ENCODE peak calls at places on chromosomes 2 and 18, in seven cellular contexts. One of them, this sample, is unnamed.

GRCh38 chr2:233563663-233564430 is 2.7 kb downstream of the USP40 start:
- DNase-seq in IMR-90: peak; percentile 40
- DNase-seq in gastrocnemius medialis: no peak
- DNase-seq in WTC11: no peak
- DNase-seq in body of pancreas: no peak
- DNase-seq in K562: peak; percentile 10
- DNase-seq in epithelial cell of esophagus: peak; percentile 14
- DNase-seq in this sample: no peak

GRCh38 chr2:223072826-223073225 is 20.8 kb downstream of the KCNE4 start:
- DNase-seq in IMR-90: no peak
- DNase-seq in gastrocnemius medialis: no peak
- DNase-seq in WTC11: no peak
- DNase-seq in body of pancreas: no peak
- DNase-seq in K562: no peak
- DNase-seq in epithelial cell of esophagus: no peak
- DNase-seq in this sample: no peak

GRCh38 chr2:186130678-186131511 is 355.2 kb upstream of the ZC3H15 start:
- DNase-seq in IMR-90: no peak
- DNase-seq in gastrocnemius medialis: no peak
- DNase-seq in WTC11: no peak
- DNase-seq in body of pancreas: no peak
- DNase-seq in K562: no peak
- DNase-seq in epithelial cell of esophagus: no peak
- DNase-seq in this sample: no peak

GRCh38 chr2:121489284-121489683 is 41.4 kb upstream of the RNU4ATAC start:
- DNase-seq in IMR-90: peak; percentile 68
- DNase-seq in gastrocnemius medialis: no peak
- DNase-seq in WTC11: no peak
- DNase-seq in body of pancreas: peak; percentile 65
- DNase-seq in K562: no peak
- DNase-seq in epithelial cell of esophagus: peak; percentile 72
- DNase-seq in this sample: no peak

GRCh38 chr2:76478636-76479035 is 767.9 kb upstream of the GCFC2 start:
- DNase-seq in IMR-90: no peak
- DNase-seq in gastrocnemius medialis: no peak
- DNase-seq in WTC11: no peak
- DNase-seq in body of pancreas: no peak
- DNase-seq in K562: no peak
- DNase-seq in epithelial cell of esophagus: no peak
- DNase-seq in this sample: no peak

GRCh38 chr18:62721837-62722795 is 6.8 kb downstream of the PHLPP1 start:
- DNase-seq in IMR-90: no peak
- DNase-seq in gastrocnemius medialis: no peak
- DNase-seq in WTC11: no peak
- DNase-seq in body of pancreas: no peak
- DNase-seq in K562: no peak
- DNase-seq in epithelial cell of esophagus: no peak
- DNase-seq in this sample: no peak

GRCh38 chr2:157257312-157258252 is at the start of gene GALNT5:
- DNase-seq in IMR-90: peak; percentile 74
- DNase-seq in gastrocnemius medialis: no peak
- DNase-seq in WTC11: peak; percentile 25
- DNase-seq in body of pancreas: peak; percentile 24
- DNase-seq in K562: peak; percentile 72
- DNase-seq in epithelial cell of esophagus: peak; percentile 74
- DNase-seq in this sample: no peak

GRCh38 chr18:9642799-9643445 is 28.6 kb upstream of the PPP4R1 start:
- DNase-seq in IMR-90: no peak
- DNase-seq in gastrocnemius medialis: no peak
- DNase-seq in WTC11: no peak
- DNase-seq in body of pancreas: no peak
- DNase-seq in K562: no peak
- DNase-seq in epithelial cell of esophagus: peak; percentile 60
- DNase-seq in this sample: no peak

GRCh38 chr2:230179907-230180306 is 39.9 kb downstream of the SP110 start:
- DNase-seq in IMR-90: no peak
- DNase-seq in gastrocnemius medialis: no peak
- DNase-seq in WTC11: no peak
- DNase-seq in body of pancreas: no peak
- DNase-seq in K562: no peak
- DNase-seq in epithelial cell of esophagus: no peak
- DNase-seq in this sample: no peak

GRCh38 chr2:170716851-170717598 is 1.9 kb downstream of the SP5 start:
- DNase-seq in IMR-90: peak; percentile 5
- DNase-seq in gastrocnemius medialis: no peak
- DNase-seq in WTC11: peak; percentile 83
- DNase-seq in body of pancreas: peak; percentile 37
- DNase-seq in K562: no peak
- DNase-seq in epithelial cell of esophagus: peak; percentile 41
- DNase-seq in this sample: peak; percentile 72

GRCh38 chr2:17620280-17620679 is 79.8 kb downstream of the VSNL1 start:
- DNase-seq in IMR-90: peak; percentile 4
- DNase-seq in gastrocnemius medialis: no peak
- DNase-seq in WTC11: peak; percentile 30
- DNase-seq in body of pancreas: no peak
- DNase-seq in K562: no peak
- DNase-seq in epithelial cell of esophagus: peak; percentile 83
- DNase-seq in this sample: no peak

GRCh38 chr2:65294136-65294535 is 66.5 kb downstream of the ACTR2 start:
- DNase-seq in IMR-90: no peak
- DNase-seq in gastrocnemius medialis: no peak
- DNase-seq in WTC11: no peak
- DNase-seq in body of pancreas: no peak
- DNase-seq in K562: no peak
- DNase-seq in epithelial cell of esophagus: no peak
- DNase-seq in this sample: no peak

GRCh38 chr2:97747716-97748115 is 34.3 kb downstream of the ZAP70 start:
- DNase-seq in IMR-90: no peak
- DNase-seq in gastrocnemius medialis: no peak
- DNase-seq in WTC11: no peak
- DNase-seq in body of pancreas: no peak
- DNase-seq in K562: no peak
- DNase-seq in epithelial cell of esophagus: no peak
- DNase-seq in this sample: no peak

GRCh38 chr2:166180951-166181812 is 53.4 kb upstream of the SCN1A start:
- DNase-seq in IMR-90: peak; percentile 56
- DNase-seq in gastrocnemius medialis: no peak
- DNase-seq in WTC11: peak; percentile 71
- DNase-seq in body of pancreas: peak; percentile 75
- DNase-seq in K562: peak; percentile 40
- DNase-seq in epithelial cell of esophagus: peak; percentile 61
- DNase-seq in this sample: peak; percentile 27

GRCh38 chr2:163717993-163718680 is 17.7 kb downstream of the FIGN start:
- DNase-seq in IMR-90: no peak
- DNase-seq in gastrocnemius medialis: no peak
- DNase-seq in WTC11: no peak
- DNase-seq in body of pancreas: no peak
- DNase-seq in K562: no peak
- DNase-seq in epithelial cell of esophagus: no peak
- DNase-seq in this sample: no peak

GRCh38 chr2:109069430-109070194 is 59.4 kb upstream of the SH3RF3 start:
- DNase-seq in IMR-90: no peak
- DNase-seq in gastrocnemius medialis: no peak
- DNase-seq in WTC11: peak; percentile 26
- DNase-seq in body of pancreas: no peak
- DNase-seq in K562: no peak
- DNase-seq in epithelial cell of esophagus: peak; percentile 70
- DNase-seq in this sample: no peak

GRCh38 chr2:37000988-37001556 is 34.7 kb upstream of the STRN start:
- DNase-seq in IMR-90: no peak
- DNase-seq in gastrocnemius medialis: no peak
- DNase-seq in WTC11: no peak
- DNase-seq in body of pancreas: no peak
- DNase-seq in K562: no peak
- DNase-seq in epithelial cell of esophagus: no peak
- DNase-seq in this sample: no peak

GRCh38 chr2:20411361-20411894 is 35.4 kb upstream of the RHOB start:
- DNase-seq in IMR-90: peak; percentile 77
- DNase-seq in gastrocnemius medialis: peak; percentile 80
- DNase-seq in WTC11: peak; percentile 89
- DNase-seq in body of pancreas: peak; percentile 91
- DNase-seq in K562: peak; percentile 66
- DNase-seq in epithelial cell of esophagus: peak; percentile 87
- DNase-seq in this sample: no peak

GRCh38 chr2:70957838-70958237 is 20.6 kb upstream of the ANKRD53 start:
- DNase-seq in IMR-90: no peak
- DNase-seq in gastrocnemius medialis: no peak
- DNase-seq in WTC11: no peak
- DNase-seq in body of pancreas: no peak
- DNase-seq in K562: no peak
- DNase-seq in epithelial cell of esophagus: no peak
- DNase-seq in this sample: no peak

GRCh38 chr2:187615364-187615763 is 61.1 kb upstream of the TFPI start:
- DNase-seq in IMR-90: no peak
- DNase-seq in gastrocnemius medialis: no peak
- DNase-seq in WTC11: no peak
- DNase-seq in body of pancreas: no peak
- DNase-seq in K562: no peak
- DNase-seq in epithelial cell of esophagus: no peak
- DNase-seq in this sample: no peak

GRCh38 chr2:179915395-179915992 is 54.1 kb upstream of the ZNF385B start:
- DNase-seq in IMR-90: no peak
- DNase-seq in gastrocnemius medialis: no peak
- DNase-seq in WTC11: no peak
- DNase-seq in body of pancreas: no peak
- DNase-seq in K562: no peak
- DNase-seq in epithelial cell of esophagus: no peak
- DNase-seq in this sample: no peak

GRCh38 chr2:180980943-180981898 is 816 bp downstream of the UBE2E3 start:
- DNase-seq in IMR-90: peak; percentile 44
- DNase-seq in gastrocnemius medialis: no peak
- DNase-seq in WTC11: no peak
- DNase-seq in body of pancreas: no peak
- DNase-seq in K562: peak; percentile 68
- DNase-seq in epithelial cell of esophagus: peak; percentile 38
- DNase-seq in this sample: no peak

GRCh38 chr2:147860009-147860408 is 15.2 kb downstream of the ACVR2A start:
- DNase-seq in IMR-90: no peak
- DNase-seq in gastrocnemius medialis: no peak
- DNase-seq in WTC11: peak; percentile 11
- DNase-seq in body of pancreas: no peak
- DNase-seq in K562: no peak
- DNase-seq in epithelial cell of esophagus: no peak
- DNase-seq in this sample: no peak

GRCh38 chr2:240794178-240794721 is 25.8 kb downstream of the KIF1A start:
- DNase-seq in IMR-90: no peak
- DNase-seq in gastrocnemius medialis: no peak
- DNase-seq in WTC11: no peak
- DNase-seq in body of pancreas: no peak
- DNase-seq in K562: no peak
- DNase-seq in epithelial cell of esophagus: no peak
- DNase-seq in this sample: no peak

GRCh38 chr2:36912692-36913091 is 53.6 kb downstream of the STRN start:
- DNase-seq in IMR-90: peak; percentile 83
- DNase-seq in gastrocnemius medialis: no peak
- DNase-seq in WTC11: no peak
- DNase-seq in body of pancreas: no peak
- DNase-seq in K562: no peak
- DNase-seq in epithelial cell of esophagus: peak; percentile 44
- DNase-seq in this sample: no peak

GRCh38 chr2:49490710-49491109 is 336.4 kb upstream of the FSHR start:
- DNase-seq in IMR-90: no peak
- DNase-seq in gastrocnemius medialis: no peak
- DNase-seq in WTC11: peak; percentile 86
- DNase-seq in body of pancreas: peak; percentile 48
- DNase-seq in K562: peak; percentile 7
- DNase-seq in epithelial cell of esophagus: peak; percentile 43
- DNase-seq in this sample: no peak

GRCh38 chr18:58183226-58183625 is 139.2 kb downstream of the NEDD4L start:
- DNase-seq in IMR-90: no peak
- DNase-seq in gastrocnemius medialis: no peak
- DNase-seq in WTC11: no peak
- DNase-seq in body of pancreas: peak; percentile 53
- DNase-seq in K562: no peak
- DNase-seq in epithelial cell of esophagus: no peak
- DNase-seq in this sample: no peak

GRCh38 chr18:71431689-71432088 is 1112.5 kb downstream of the CBLN2 start:
- DNase-seq in IMR-90: no peak
- DNase-seq in gastrocnemius medialis: no peak
- DNase-seq in WTC11: no peak
- DNase-seq in body of pancreas: no peak
- DNase-seq in K562: no peak
- DNase-seq in epithelial cell of esophagus: no peak
- DNase-seq in this sample: no peak

GRCh38 chr18:71431171-71431570 is 1113.0 kb downstream of the CBLN2 start:
- DNase-seq in IMR-90: no peak
- DNase-seq in gastrocnemius medialis: no peak
- DNase-seq in WTC11: no peak
- DNase-seq in body of pancreas: no peak
- DNase-seq in K562: no peak
- DNase-seq in epithelial cell of esophagus: no peak
- DNase-seq in this sample: no peak

DNA sequence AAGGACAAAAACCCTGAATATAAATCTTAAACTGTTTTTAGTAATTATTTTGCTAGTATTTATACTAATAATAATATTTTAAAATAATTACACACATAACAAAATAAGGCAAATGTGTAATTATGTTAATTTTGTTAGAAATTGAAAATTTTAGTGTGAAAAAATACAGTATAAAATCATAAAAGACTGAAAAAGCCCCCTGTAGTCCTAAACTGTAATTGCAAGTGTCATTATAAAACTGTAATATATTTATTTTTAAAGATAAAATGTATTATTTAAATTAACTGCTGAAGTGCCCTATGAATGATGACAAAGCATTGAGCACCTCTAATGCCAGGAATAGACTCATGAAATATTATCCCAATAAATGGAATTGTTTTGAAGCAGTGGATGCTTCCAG is 1117.7 kb downstream of the CBLN2 start:
- DNase-seq in IMR-90: no peak
- DNase-seq in gastrocnemius medialis: no peak
- DNase-seq in WTC11: no peak
- DNase-seq in body of pancreas: no peak
- DNase-seq in K562: no peak
- DNase-seq in epithelial cell of esophagus: no peak
- DNase-seq in this sample: no peak
- TF ChIP-seq CTCF in IMR-90: no peak
- TF ChIP-seq CTCF in gastrocnemius medialis: no peak
- TF ChIP-seq CTCF in WTC11: no peak
- TF ChIP-seq CTCF in body of pancreas: no peak
- TF ChIP-seq CTCF in K562: no peak
- TF ChIP-seq CTCF in epithelial cell of esophagus: no peak
- TF ChIP-seq CTCF in this sample: no peak

GRCh38 chr2:47015206-47015605 is 99.6 kb upstream of the MCFD2 start:
- DNase-seq in IMR-90: no peak
- DNase-seq in gastrocnemius medialis: peak; percentile 68
- DNase-seq in WTC11: no peak
- DNase-seq in body of pancreas: no peak
- DNase-seq in K562: no peak
- DNase-seq in epithelial cell of esophagus: no peak
- DNase-seq in this sample: no peak
- TF ChIP-seq CTCF in IMR-90: peak; percentile 27
- TF ChIP-seq CTCF in gastrocnemius medialis: peak; percentile 16
- TF ChIP-seq CTCF in WTC11: no peak
- TF ChIP-seq CTCF in body of pancreas: no peak
- TF ChIP-seq CTCF in K562: no peak
- TF ChIP-seq CTCF in epithelial cell of esophagus: peak; percentile 31
- TF ChIP-seq CTCF in this sample: peak; percentile 30

GRCh38 chr2:12867888-12868287 is 151.2 kb downstream of the TRIB2 start:
- DNase-seq in IMR-90: peak; percentile 15
- DNase-seq in gastrocnemius medialis: no peak
- DNase-seq in WTC11: no peak
- DNase-seq in body of pancreas: no peak
- DNase-seq in K562: no peak
- DNase-seq in epithelial cell of esophagus: no peak
- DNase-seq in this sample: no peak
- TF ChIP-seq CTCF in IMR-90: no peak
- TF ChIP-seq CTCF in gastrocnemius medialis: no peak
- TF ChIP-seq CTCF in WTC11: no peak
- TF ChIP-seq CTCF in body of pancreas: no peak
- TF ChIP-seq CTCF in K562: no peak
- TF ChIP-seq CTCF in epithelial cell of esophagus: no peak
- TF ChIP-seq CTCF in this sample: no peak

GRCh38 chr2:200615247-200615646 is 29.4 kb downstream of the AOX1 start:
- DNase-seq in IMR-90: peak; percentile 78
- DNase-seq in gastrocnemius medialis: no peak
- DNase-seq in WTC11: no peak
- DNase-seq in body of pancreas: no peak
- DNase-seq in K562: no peak
- DNase-seq in epithelial cell of esophagus: peak; percentile 78
- DNase-seq in this sample: no peak
- TF ChIP-seq CTCF in IMR-90: peak; percentile 13
- TF ChIP-seq CTCF in gastrocnemius medialis: no peak
- TF ChIP-seq CTCF in WTC11: no peak
- TF ChIP-seq CTCF in body of pancreas: no peak
- TF ChIP-seq CTCF in K562: no peak
- TF ChIP-seq CTCF in epithelial cell of esophagus: peak; percentile 25
- TF ChIP-seq CTCF in this sample: no peak